ENCODE peak calls at places on chromosomes 5 and 9, in five cellular contexts. F, Q, A, M and N are unnamed samples.
A peak's percentile ranks its signal among the peaks of the same experiment; 100 is the strongest.

GRCh38 chr9:133490201-133490681 is 11.3 kb upstream of the SLC2A6 start:
- DNase-seq in F (no peak), Q (no peak), A (no peak), M (no peak), N (no peak)

GRCh38 chr5:144191998-144192397 is 21.3 kb downstream of the KCTD16 start:
- DNase-seq in F (peak; percentile 79), Q (peak; percentile 23), A (no peak), M (peak; percentile 75), N (no peak)

GRCh38 chr9:137722481-137722880 is 103.7 kb downstream of the EHMT1 start:
- DNase-seq in F (no peak), Q (no peak), A (no peak), M (no peak), N (no peak)

GRCh38 chr9:116271991-116272390 is 118.4 kb downstream of the PAPPA start:
- DNase-seq in F (peak; percentile 94), Q (no peak), A (no peak), M (no peak), N (no peak)

GRCh38 chr9:19020886-19021285 is 12.1 kb downstream of the SAXO1 start:
- DNase-seq in F (no peak), Q (no peak), A (no peak), M (no peak), N (no peak)

GRCh38 chr9:37451628-37452027 is 13.6 kb downstream of the ZBTB5 start:
- DNase-seq in F (no peak), Q (peak; percentile 29), A (no peak), M (no peak), N (no peak)

GRCh38 chr5:57335092-57335491 is 147.5 kb downstream of the ACTBL2 start:
- DNase-seq in F (no peak), Q (no peak), A (no peak), M (peak; percentile 74), N (no peak)

GRCh38 chr9:95819636-95820035 is 55.9 kb upstream of the ERCC6L2 start:
- DNase-seq in F (peak; percentile 71), Q (no peak), A (no peak), M (no peak), N (no peak)

GRCh38 chr9:33742519-33742918 is 52.8 kb upstream of the PRSS3 start:
- DNase-seq in F (peak; percentile 22), Q (peak; percentile 37), A (no peak), M (no peak), N (no peak)

GRCh38 chr9:86217076-86217475 is 42.4 kb downstream of the C9orf153 start:
- DNase-seq in F (no peak), Q (no peak), A (no peak), M (no peak), N (no peak)

GRCh38 chr5:173800340-173800739 is 87.8 kb upstream of the CPEB4 start:
- DNase-seq in F (no peak), Q (peak; percentile 59), A (no peak), M (no peak), N (no peak)

GRCh38 chr5:168227973-168228615 is 63.4 kb upstream of the WWC1 start:
- DNase-seq in F (no peak), Q (no peak), A (no peak), M (no peak), N (no peak)

GRCh38 chr5:149632311-149633251 is 51.3 kb downstream of the ARHGEF37 start:
- DNase-seq in F (peak; percentile 51), Q (peak; percentile 91), A (no peak), M (peak; percentile 35), N (no peak)

GRCh38 chr5:102971693-102972293 is 148.1 kb downstream of the GIN1 start:
- DNase-seq in F (peak; percentile 37), Q (peak; percentile 5), A (no peak), M (peak; percentile 52), N (no peak)
- TF ChIP-seq CTCF in F (peak; percentile 45), Q (no peak), A (no peak), M (peak; percentile 41), N (peak; percentile 32)

GRCh38 chr5:56078675-56079500 is 84.1 kb upstream of the IL6ST start:
- DNase-seq in F (no peak), Q (no peak), A (no peak), M (peak; percentile 88), N (no peak)
- H3K4me3 ChIP-seq in F (no peak overlapping the region), Q (no peak overlapping the region), A (no peak overlapping the region), M (no peak overlapping the region), N (no peak overlapping the region)

DNA sequence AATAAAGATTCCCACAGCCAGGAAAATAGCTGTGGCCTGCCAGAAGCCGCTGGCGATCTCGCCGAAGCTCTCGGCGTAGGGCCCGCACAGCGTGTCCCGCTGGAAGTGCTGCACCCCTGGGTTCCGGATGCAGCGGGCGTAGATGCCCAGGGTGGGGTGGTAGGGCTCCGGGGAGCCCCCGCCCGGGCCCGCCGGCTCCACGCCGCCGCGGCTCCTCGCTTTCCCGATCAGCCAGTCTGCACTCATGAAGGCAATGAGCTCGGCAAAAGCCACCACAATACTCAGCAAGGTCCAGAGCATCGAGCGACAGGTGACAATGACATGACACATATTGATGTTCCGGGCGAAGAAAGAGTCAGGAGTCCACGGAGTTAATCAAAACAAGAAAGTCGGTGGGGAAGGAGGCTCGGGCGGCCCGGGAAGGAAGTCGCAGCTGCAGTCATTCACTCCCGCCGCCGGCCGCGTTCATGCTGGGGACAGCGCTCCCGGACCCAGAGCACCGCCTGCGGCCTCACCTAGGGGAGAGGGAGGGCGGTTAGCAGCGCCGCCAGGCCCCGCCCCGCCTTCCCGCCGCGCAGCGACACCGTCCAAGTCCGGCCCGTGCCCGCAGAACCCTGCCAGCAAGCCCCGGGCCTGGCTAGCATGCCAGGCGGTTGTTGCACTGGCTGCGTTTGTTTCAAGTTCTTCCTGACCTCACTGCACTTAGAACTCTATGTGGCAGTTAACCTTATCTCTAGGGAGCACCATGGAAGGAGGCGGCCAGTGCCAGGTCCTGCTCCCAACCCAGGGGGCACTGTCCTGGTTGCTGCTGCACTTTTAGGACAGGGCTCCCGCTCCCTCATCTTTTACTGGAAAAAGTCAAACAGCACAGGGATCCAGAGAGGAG is 138.4 kb downstream of the LHFPL2 start:
- DNase-seq in F (peak; percentile 84), Q (peak; percentile 76), A (peak; percentile 65), M (peak; percentile 59), N (no peak)
- TF ChIP-seq CTCF in F (peak; percentile 48), Q (peak; percentile 29), A (no peak), M (no peak), N (no peak)

GRCh38 chr5:89596821-89597220 is 713.8 kb upstream of the MEF2C start:
- DNase-seq in F (no peak), Q (no peak), A (no peak), M (no peak), N (no peak)
- H3K4me3 ChIP-seq in F (no peak overlapping the region), Q (no peak overlapping the region), A (no peak overlapping the region), M (no peak overlapping the region), N (no peak overlapping the region)